ENCODE peak calls at places on chromosome 20, in seven cellular contexts. One of them, this sample, is unnamed.

GRCh38 chr20:21353236-21353635 is 44.1 kb downstream of the NKX2-4 start:
- DNase-seq in AG04450: no peak
- DNase-seq in Panc1: no peak
- DNase-seq in left lung: no peak
- DNase-seq in left ventricle myocardium inferior: no peak
- DNase-seq in CD8-positive, alpha-beta T cell: no peak
- DNase-seq in tibial nerve: no peak
- DNase-seq in this sample: no peak

GRCh38 chr20:58538752-58539151 is 23.6 kb upstream of the APCDD1L start:
- DNase-seq in CD8-positive, alpha-beta T cell: no peak
- DNase-seq in left ventricle myocardium inferior: no peak
- DNase-seq in left lung: no peak
- DNase-seq in Panc1: no peak
- DNase-seq in AG04450: no peak
- DNase-seq in tibial nerve: no peak
- DNase-seq in this sample: no peak

GRCh38 chr20:38883081-38883980 is 42.9 kb upstream of the FAM83D start:
- DNase-seq in left lung: no peak
- DNase-seq in left ventricle myocardium inferior: no peak
- DNase-seq in tibial nerve: no peak
- DNase-seq in CD8-positive, alpha-beta T cell: peak; percentile 34
- DNase-seq in AG04450: no peak
- DNase-seq in Panc1: no peak
- DNase-seq in this sample: peak; percentile 59

GRCh38 chr20:46148313-46149213 is 30.4 kb downstream of the CD40 start:
- DNase-seq in CD8-positive, alpha-beta T cell: no peak
- DNase-seq in left ventricle myocardium inferior: no peak
- DNase-seq in left lung: no peak
- DNase-seq in tibial nerve: no peak
- DNase-seq in AG04450: no peak
- DNase-seq in Panc1: no peak
- DNase-seq in this sample: no peak

GRCh38 chr20:21739682-21740081 is 34.2 kb downstream of the PAX1 start:
- DNase-seq in tibial nerve: no peak
- DNase-seq in Panc1: no peak
- DNase-seq in left ventricle myocardium inferior: no peak
- DNase-seq in AG04450: no peak
- DNase-seq in CD8-positive, alpha-beta T cell: no peak
- DNase-seq in left lung: no peak
- DNase-seq in this sample: no peak

GRCh38 chr20:21315138-21315537 is 12.0 kb downstream of the XRN2 start:
- DNase-seq in AG04450: no peak
- DNase-seq in tibial nerve: no peak
- DNase-seq in left ventricle myocardium inferior: no peak
- DNase-seq in CD8-positive, alpha-beta T cell: no peak
- DNase-seq in left lung: no peak
- DNase-seq in Panc1: no peak
- DNase-seq in this sample: no peak

GRCh38 chr20:53124075-53124532 is 151.9 kb downstream of the TSHZ2 start:
- DNase-seq in left lung: no peak
- DNase-seq in left ventricle myocardium inferior: peak; percentile 40
- DNase-seq in Panc1: no peak
- DNase-seq in tibial nerve: peak; percentile 72
- DNase-seq in CD8-positive, alpha-beta T cell: no peak
- DNase-seq in AG04450: no peak
- DNase-seq in this sample: no peak

GRCh38 chr20:32585011-32585518 is at the start of gene NOL4L:
- DNase-seq in left ventricle myocardium inferior: peak; percentile 27
- DNase-seq in left lung: no peak
- DNase-seq in AG04450: no peak
- DNase-seq in tibial nerve: no peak
- DNase-seq in Panc1: no peak
- DNase-seq in CD8-positive, alpha-beta T cell: peak; percentile 55
- DNase-seq in this sample: no peak

GRCh38 chr20:434221-434620 is 26.1 kb downstream of the RBCK1 start:
- DNase-seq in CD8-positive, alpha-beta T cell: no peak
- DNase-seq in left ventricle myocardium inferior: no peak
- DNase-seq in left lung: no peak
- DNase-seq in tibial nerve: no peak
- DNase-seq in AG04450: no peak
- DNase-seq in Panc1: no peak
- DNase-seq in this sample: no peak

GRCh38 chr20:5065489-5066383 is 54.0 kb downstream of the PCNA start:
- DNase-seq in AG04450: peak; percentile 91
- DNase-seq in Panc1: peak; percentile 62
- DNase-seq in left ventricle myocardium inferior: peak; percentile 36
- DNase-seq in left lung: peak; percentile 92
- DNase-seq in tibial nerve: no peak
- DNase-seq in CD8-positive, alpha-beta T cell: no peak
- DNase-seq in this sample: peak; percentile 78

GRCh38 chr20:51402201-51402600 is 140.3 kb downstream of the NFATC2 start:
- DNase-seq in Panc1: no peak
- DNase-seq in tibial nerve: no peak
- DNase-seq in CD8-positive, alpha-beta T cell: peak; percentile 55
- DNase-seq in left lung: no peak
- DNase-seq in AG04450: peak; percentile 39
- DNase-seq in left ventricle myocardium inferior: no peak
- DNase-seq in this sample: peak; percentile 32

GRCh38 chr20:39103732-39104131 is 141.6 kb downstream of the DHX35 start:
- DNase-seq in Panc1: no peak
- DNase-seq in AG04450: no peak
- DNase-seq in left ventricle myocardium inferior: no peak
- DNase-seq in tibial nerve: no peak
- DNase-seq in left lung: no peak
- DNase-seq in CD8-positive, alpha-beta T cell: no peak
- DNase-seq in this sample: no peak

GRCh38 chr20:56440346-56441007 is 27.9 kb upstream of the RTF2 start:
- DNase-seq in left ventricle myocardium inferior: no peak
- DNase-seq in AG04450: no peak
- DNase-seq in CD8-positive, alpha-beta T cell: peak; percentile 54
- DNase-seq in left lung: no peak
- DNase-seq in tibial nerve: no peak
- DNase-seq in Panc1: no peak
- DNase-seq in this sample: no peak

GRCh38 chr20:19867940-19868371 is 109.9 kb downstream of the RIN2 start:
- DNase-seq in Panc1: no peak
- DNase-seq in tibial nerve: no peak
- DNase-seq in left ventricle myocardium inferior: peak; percentile 23
- DNase-seq in left lung: peak; percentile 83
- DNase-seq in AG04450: no peak
- DNase-seq in CD8-positive, alpha-beta T cell: no peak
- DNase-seq in this sample: peak; percentile 76

GRCh38 chr20:40941023-40941655 is 87.5 kb upstream of the TOP1 start:
- DNase-seq in CD8-positive, alpha-beta T cell: no peak
- DNase-seq in tibial nerve: no peak
- DNase-seq in left lung: no peak
- DNase-seq in AG04450: no peak
- DNase-seq in left ventricle myocardium inferior: no peak
- DNase-seq in Panc1: no peak
- DNase-seq in this sample: no peak

GRCh38 chr20:47227119-47227518 is 129.4 kb downstream of the ZMYND8 start:
- DNase-seq in left lung: no peak
- DNase-seq in AG04450: no peak
- DNase-seq in tibial nerve: no peak
- DNase-seq in CD8-positive, alpha-beta T cell: no peak
- DNase-seq in left ventricle myocardium inferior: no peak
- DNase-seq in Panc1: no peak
- DNase-seq in this sample: no peak
- H3K27ac ChIP-seq in left lung: no peak overlapping the region
- H3K27ac ChIP-seq in AG04450: no peak overlapping the region
- H3K27ac ChIP-seq in tibial nerve: no peak overlapping the region
- H3K27ac ChIP-seq in CD8-positive, alpha-beta T cell: no peak overlapping the region
- H3K27ac ChIP-seq in left ventricle myocardium inferior: no peak overlapping the region
- H3K27ac ChIP-seq in Panc1: no peak overlapping the region
- H3K27ac ChIP-seq in this sample: no peak overlapping the region

GRCh38 chr20:63933646-63934045 is 22.6 kb downstream of the UCKL1 start:
- DNase-seq in left lung: no peak
- DNase-seq in tibial nerve: no peak
- DNase-seq in left ventricle myocardium inferior: no peak
- DNase-seq in AG04450: no peak
- DNase-seq in CD8-positive, alpha-beta T cell: no peak
- DNase-seq in Panc1: no peak
- DNase-seq in this sample: no peak

GRCh38 chr20:63932606-63933160 is 23.5 kb downstream of the UCKL1 start:
- DNase-seq in tibial nerve: no peak
- DNase-seq in Panc1: no peak
- DNase-seq in left lung: no peak
- DNase-seq in AG04450: no peak
- DNase-seq in left ventricle myocardium inferior: no peak
- DNase-seq in CD8-positive, alpha-beta T cell: no peak
- DNase-seq in this sample: no peak

GRCh38 chr20:63931735-63932134 is 24.5 kb downstream of the UCKL1 start:
- DNase-seq in tibial nerve: no peak
- DNase-seq in CD8-positive, alpha-beta T cell: no peak
- DNase-seq in AG04450: no peak
- DNase-seq in Panc1: no peak
- DNase-seq in left lung: no peak
- DNase-seq in left ventricle myocardium inferior: no peak
- DNase-seq in this sample: no peak

GRCh38 chr20:63935447-63935846 is 20.8 kb downstream of the UCKL1 start:
- DNase-seq in CD8-positive, alpha-beta T cell: no peak
- DNase-seq in AG04450: no peak
- DNase-seq in tibial nerve: no peak
- DNase-seq in Panc1: no peak
- DNase-seq in left ventricle myocardium inferior: no peak
- DNase-seq in left lung: no peak
- DNase-seq in this sample: no peak

DNA sequence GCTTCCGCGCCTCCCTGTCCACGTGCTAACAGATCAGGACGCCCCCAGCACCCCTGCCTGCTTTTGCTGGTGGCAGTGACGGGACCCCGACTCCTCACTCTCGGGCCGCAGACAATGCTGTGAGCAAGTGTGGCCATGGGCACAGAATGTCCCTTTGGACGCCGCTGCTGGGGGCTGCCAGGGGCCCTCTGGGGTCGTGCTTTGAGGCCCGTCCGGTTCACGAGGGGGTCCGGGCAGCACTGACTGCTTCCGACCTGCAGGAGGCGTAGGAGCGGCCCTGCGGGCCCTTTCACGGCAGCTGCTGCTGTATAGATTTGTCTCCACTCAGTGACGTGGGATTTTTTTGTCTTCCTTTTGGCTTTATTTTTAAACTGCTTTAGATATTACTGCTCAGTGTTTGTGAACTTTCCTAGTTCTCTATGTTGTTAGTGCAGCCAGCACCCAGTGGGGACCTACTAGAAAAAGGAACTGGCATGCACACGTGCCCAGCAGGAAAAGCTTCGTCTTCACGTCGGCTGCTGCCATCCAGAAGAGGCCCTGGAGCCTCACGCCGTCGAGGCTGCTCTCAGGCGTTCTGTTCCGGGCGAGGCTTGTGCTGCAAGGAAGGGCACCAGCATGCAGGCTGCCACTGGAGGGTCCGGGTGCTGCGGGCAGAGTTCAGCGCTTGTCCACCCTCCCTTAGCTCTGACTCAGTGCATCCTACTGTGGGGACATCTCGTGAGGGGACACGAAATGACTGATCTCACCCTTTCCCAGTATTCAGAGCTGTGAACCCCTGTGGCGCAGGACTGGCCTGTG is 21.7 kb downstream of the UCKL1 start:
- DNase-seq in tibial nerve: no peak
- DNase-seq in Panc1: no peak
- DNase-seq in CD8-positive, alpha-beta T cell: no peak
- DNase-seq in AG04450: no peak
- DNase-seq in left ventricle myocardium inferior: no peak
- DNase-seq in left lung: no peak
- DNase-seq in this sample: no peak
- TF ChIP-seq CTCF in tibial nerve: no peak
- TF ChIP-seq CTCF in Panc1: no peak
- TF ChIP-seq CTCF in CD8-positive, alpha-beta T cell: no peak
- TF ChIP-seq CTCF in AG04450: peak; percentile 41
- TF ChIP-seq CTCF in left ventricle myocardium inferior: peak; percentile 38
- TF ChIP-seq CTCF in left lung: no peak
- TF ChIP-seq CTCF in this sample: peak; percentile 19

DNA sequence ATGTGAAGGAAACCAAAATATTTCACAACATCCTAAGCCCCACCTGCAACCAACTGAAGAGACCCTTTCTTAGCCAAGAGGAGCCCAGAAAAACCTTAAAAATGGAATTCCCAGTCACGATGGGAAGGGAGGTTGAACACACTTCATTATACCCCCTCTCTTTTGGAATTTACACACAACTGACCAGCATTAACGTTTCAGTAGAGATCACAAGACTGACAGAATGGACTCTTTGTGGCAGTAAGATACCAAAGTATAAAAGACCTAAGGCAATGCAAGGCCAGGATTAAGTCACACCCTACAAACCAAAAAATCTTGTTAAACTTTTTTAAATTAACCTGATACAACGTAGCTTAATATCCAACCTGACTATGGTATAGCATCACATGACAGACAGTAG is 190.9 kb downstream of the OTOR start:
- DNase-seq in tibial nerve: no peak
- DNase-seq in left ventricle myocardium inferior: no peak
- DNase-seq in CD8-positive, alpha-beta T cell: no peak
- DNase-seq in left lung: no peak
- DNase-seq in AG04450: no peak
- DNase-seq in Panc1: no peak
- DNase-seq in this sample: no peak
- H3K27ac ChIP-seq in tibial nerve: no peak overlapping the region
- H3K27ac ChIP-seq in left ventricle myocardium inferior: no peak overlapping the region
- H3K27ac ChIP-seq in CD8-positive, alpha-beta T cell: no peak overlapping the region
- H3K27ac ChIP-seq in left lung: no peak overlapping the region
- H3K27ac ChIP-seq in AG04450: no peak overlapping the region
- H3K27ac ChIP-seq in Panc1: no peak overlapping the region
- H3K27ac ChIP-seq in this sample: no peak overlapping the region

GRCh38 chr20:62898093-62898964 is 28.0 kb downstream of the DIDO1 start:
- DNase-seq in AG04450: no peak
- DNase-seq in tibial nerve: no peak
- DNase-seq in CD8-positive, alpha-beta T cell: no peak
- DNase-seq in left lung: no peak
- DNase-seq in Panc1: no peak
- DNase-seq in left ventricle myocardium inferior: no peak
- DNase-seq in this sample: no peak

GRCh38 chr20:62900692-62901584 is 25.4 kb downstream of the DIDO1 start:
- DNase-seq in left lung: no peak
- DNase-seq in CD8-positive, alpha-beta T cell: no peak
- DNase-seq in tibial nerve: no peak
- DNase-seq in left ventricle myocardium inferior: no peak
- DNase-seq in AG04450: no peak
- DNase-seq in Panc1: no peak
- DNase-seq in this sample: no peak

GRCh38 chr20:62900052-62900691 is 26.1 kb downstream of the DIDO1 start:
- DNase-seq in AG04450: peak; percentile 33
- DNase-seq in left ventricle myocardium inferior: peak; percentile 64
- DNase-seq in CD8-positive, alpha-beta T cell: peak; percentile 81
- DNase-seq in Panc1: no peak
- DNase-seq in tibial nerve: peak; percentile 71
- DNase-seq in left lung: peak; percentile 86
- DNase-seq in this sample: peak; percentile 84

GRCh38 chr20:62898970-62899632 is 27.2 kb downstream of the DIDO1 start:
- DNase-seq in left lung: no peak
- DNase-seq in left ventricle myocardium inferior: no peak
- DNase-seq in CD8-positive, alpha-beta T cell: no peak
- DNase-seq in AG04450: no peak
- DNase-seq in tibial nerve: no peak
- DNase-seq in Panc1: no peak
- DNase-seq in this sample: no peak

DNA sequence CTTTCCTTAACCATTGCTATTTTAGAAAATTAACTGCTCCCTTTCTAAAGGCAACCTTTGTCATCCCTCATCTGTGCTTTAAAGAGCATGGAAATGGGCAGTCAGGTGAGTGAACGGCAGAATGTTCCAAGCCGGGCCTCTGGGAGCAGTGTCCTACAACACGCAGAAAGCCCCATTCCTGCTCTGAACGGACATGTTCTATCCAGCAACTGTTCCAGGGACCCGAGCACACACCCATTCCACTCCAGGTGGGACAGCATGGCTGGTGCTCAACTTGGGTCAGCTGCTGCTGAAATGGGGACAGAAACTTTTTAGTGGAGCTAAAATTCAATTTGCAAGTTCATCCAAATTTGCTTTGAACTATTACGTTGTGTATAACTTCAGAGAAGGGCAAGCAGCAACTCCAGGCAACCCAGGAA is 26.7 kb downstream of the DIDO1 start:
- DNase-seq in Panc1: no peak
- DNase-seq in AG04450: no peak
- DNase-seq in tibial nerve: no peak
- DNase-seq in CD8-positive, alpha-beta T cell: no peak
- DNase-seq in left lung: no peak
- DNase-seq in left ventricle myocardium inferior: no peak
- DNase-seq in this sample: no peak
- TF ChIP-seq CTCF in Panc1: no peak
- TF ChIP-seq CTCF in AG04450: peak; percentile 17
- TF ChIP-seq CTCF in tibial nerve: no peak
- TF ChIP-seq CTCF in CD8-positive, alpha-beta T cell: no peak
- TF ChIP-seq CTCF in left lung: no peak
- TF ChIP-seq CTCF in left ventricle myocardium inferior: no peak
- TF ChIP-seq CTCF in this sample: no peak